ENCODE peak calls at places on chromosomes 7 and 10, in seven cellular contexts. F, M, N, W, L, B and I are unnamed samples.
A peak's percentile ranks its signal among the peaks of the same experiment; 100 is the strongest.

GRCh38 chr7:84506151-84506550 is 311.6 kb upstream of the SEMA3A start:
- DNase-seq in F (no peak), M (no peak), N (no peak), W (no peak), L (no peak), B (no peak), I (no peak)

GRCh38 chr7:155935005-155935557 is 122.8 kb upstream of the SHH start:
- DNase-seq in F (no peak), M (no peak), N (no peak), W (no peak), L (no peak), B (no peak), I (no peak)

GRCh38 chr7:38781991-38782390 is 127.0 kb downstream of the VPS41 start:
- DNase-seq in F (no peak), M (no peak), N (no peak), W (no peak), L (no peak), B (no peak), I (no peak)

GRCh38 chr7:18257711-18258110 is 230.1 kb upstream of the PRPS1L1 start:
- DNase-seq in F (no peak), M (no peak), N (no peak), W (no peak), L (no peak), B (no peak), I (no peak)

GRCh38 chr10:11654659-11655058 is 43.2 kb upstream of the USP6NL start:
- DNase-seq in F (no peak), M (no peak), N (no peak), W (no peak), L (no peak), B (no peak), I (no peak)

GRCh38 chr7:65379318-65379717 is 5.7 kb downstream of the ZNF92 start:
- DNase-seq in F (no peak), M (no peak), N (no peak), W (no peak), L (no peak), B (no peak), I (no peak)

GRCh38 chr7:34087892-34088891 is 182.9 kb downstream of the BMPER start:
- DNase-seq in F (peak; percentile 37), M (peak; percentile 3), N (no peak), W (no peak), L (no peak), B (peak; percentile 14), I (no peak)

GRCh38 chr10:37860494-37861190 is 3.2 kb upstream of the ZNF248 start:
- DNase-seq in F (peak; percentile 10), M (no peak), N (no peak), W (no peak), L (no peak), B (no peak), I (no peak)

GRCh38 chr10:551489-552252 is 137.8 kb downstream of the DIP2C start:
- DNase-seq in F (no peak), M (no peak), N (no peak), W (no peak), L (no peak), B (no peak), I (no peak)

GRCh38 chr7:41779918-41780317 is 77.0 kb upstream of the INHBA start:
- DNase-seq in F (no peak), M (no peak), N (no peak), W (no peak), L (no peak), B (no peak), I (peak; percentile 27)

GRCh38 chr7:14747701-14748100 is 154.8 kb downstream of the DGKB start:
- DNase-seq in F (no peak), M (no peak), N (no peak), W (no peak), L (no peak), B (no peak), I (no peak)